ENCODE peak calls at places on chromosome 11, in ten cellular contexts. M is SHP77; J is sigmoid colon; D is SK-MEL-5; F is activated CD4-positive, alpha-beta T cell treated with anti-CD3 and anti-CD28 coated beads for 36 hours; W is cardiac muscle cell; S is SK-N-SH; T is iPS-NIHi11; P is NCI-H510A treated with DMSO at 0.1 percent for 48 hours; G is ACHN. V is an unnamed sample.
A peak's percentile ranks its signal among the peaks of the same experiment; 100 is the strongest.

GRCh38 chr11:131696584-131697120 is 326.2 kb downstream of the NTM start:
- DNase-seq in M (no peak), J (no peak), D (no peak), F (no peak), W (no peak), S (no peak), T (no peak), P (no peak), G (no peak), V (no peak)

GRCh38 chr11:108587109-108587508 is 6.5 kb downstream of the EXPH5 start:
- DNase-seq in M (no peak), J (no peak), D (no peak), F (no peak), W (no peak), S (no peak), T (no peak), P (no peak), G (no peak), V (no peak)

GRCh38 chr11:58596621-58597020 is 17.8 kb downstream of the ZFP91 start:
- DNase-seq in M (no peak), J (no peak), D (no peak), F (no peak), W (no peak), S (no peak), T (no peak), P (no peak), G (no peak), V (peak; percentile 13)

GRCh38 chr11:44112083-44112865 is 16.8 kb downstream of the EXT2 start:
- DNase-seq in M (no peak), J (no peak), D (no peak), F (peak; percentile 51), W (peak; percentile 54), S (peak; percentile 58), T (no peak), P (no peak), G (no peak), V (peak; percentile 88)

GRCh38 chr11:76801736-76802135 is 18.6 kb downstream of the TSKU start:
- DNase-seq in M (no peak), J (no peak), D (no peak), F (no peak), W (no peak), S (no peak), T (no peak), P (peak; percentile 50), G (no peak), V (no peak)

GRCh38 chr11:108561535-108561991 is 32.0 kb downstream of the EXPH5 start:
- DNase-seq in M (no peak), J (no peak), D (no peak), F (no peak), W (peak; percentile 49), S (no peak), T (no peak), P (no peak), G (peak; percentile 17), V (peak; percentile 42)

GRCh38 chr11:67379061-67380058 is 6.0 kb upstream of the CLCF1 start:
- DNase-seq in M (no peak), J (no peak), D (no peak), F (no peak), W (no peak), S (no peak), T (no peak), P (no peak), G (no peak), V (peak; percentile 94)

GRCh38 chr11:93573184-93573583 is 30.0 kb upstream of the SMCO4 start:
- DNase-seq in M (no peak), J (no peak), D (no peak), F (no peak), W (no peak), S (no peak), T (no peak), P (no peak), G (no peak), V (peak; percentile 36)

GRCh38 chr11:60947666-60948065 is 4.3 kb downstream of the SLC15A3 start:
- DNase-seq in M (no peak), J (no peak), D (no peak), F (no peak), W (no peak), S (no peak), T (no peak), P (no peak), G (no peak), V (no peak)

GRCh38 chr11:28903716-28904115 is 795.5 kb downstream of the METTL15 start:
- DNase-seq in M (no peak), J (no peak), D (no peak), F (no peak), W (peak; percentile 65), S (no peak), T (no peak), P (no peak), G (no peak), V (no peak)

V was measured in GM23248.